ENCODE peak calls at places on chromosomes 6 and 20, in five cellular contexts. P, I, B, W and O are unnamed samples.

GRCh38 chr6:27281105-27281539 is 31.0 kb downstream of the POM121L2 start:
- DNase-seq in I (no peak), P (no peak), W (peak), B (no peak), O (peak)

GRCh38 chr6:36025932-36026327 is 1.5 kb upstream of the SLC26A8 start:
- DNase-seq in P (no peak), B (no peak), W (no peak), I (no peak), O (peak)

GRCh38 chr20:54510546-54511129 is 35.2 kb downstream of the DOK5 start:
- DNase-seq in I (no peak), B (no peak), P (no peak), W (no peak), O (peak)

GRCh38 chr6:31956796-31957195 is 2.0 kb downstream of the NELFE start:
- DNase-seq in P (no peak), I (no peak), B (no peak), W (no peak), O (no peak)

GRCh38 chr20:63036266-63036665 is 29.5 kb upstream of the BHLHE23 start:
- DNase-seq in B (no peak), P (no peak), I (no peak), W (no peak), O (no peak)

GRCh38 chr20:2693286-2693995 is 861 bp downstream of the EBF4 start:
- DNase-seq in P (no peak), I (peak), B (no peak), W (no peak), O (no peak)

GRCh38 chr6:30752164-30752927 is 8.0 kb upstream of the IER3 start:
- DNase-seq in I (no peak), W (no peak), P (peak), B (no peak), O (peak)

GRCh38 chr6:109783245-109783990 is 92.3 kb downstream of the FIG4 start:
- DNase-seq in P (no peak), W (no peak), I (no peak), B (no peak), O (no peak)

GRCh38 chr6:138035070-138035469 is 72.1 kb downstream of the PERP start:
- DNase-seq in P (no peak), W (peak), B (no peak), I (no peak), O (no peak)

GRCh38 chr6:16355699-16356481 is 117.5 kb downstream of the GMPR start:
- DNase-seq in B (no peak), W (no peak), I (no peak), P (no peak), O (peak)

GRCh38 chr20:48898210-48898609 is 23.3 kb upstream of the ARFGEF2 start:
- DNase-seq in W (no peak), I (no peak), B (no peak), P (no peak), O (peak)

GRCh38 chr6:6858533-6858982 is 249.2 kb upstream of the RREB1 start:
- DNase-seq in B (no peak), W (no peak), P (no peak), I (no peak), O (no peak)